ENCODE peak calls at places on chromosomes 11 and 22, in seven cellular contexts. R, G, C, S, X, B and A are unnamed samples.
A peak's percentile ranks its signal among the peaks of the same experiment; 100 is the strongest.

GRCh38 chr11:60514055-60514454 is 1.1 kb upstream of the MS4A13 start:
- DNase-seq in R (no peak), G (no peak), C (no peak), S (no peak), X (no peak), B (no peak), A (no peak)

GRCh38 chr22:40055143-40055926 is 60.6 kb downstream of the FAM83F start:
- DNase-seq in R (no peak), G (peak; percentile 40), C (no peak), S (no peak), X (no peak), B (peak; percentile 69), A (no peak)

GRCh38 chr22:17724241-17724640 is 50.0 kb downstream of the BID start:
- DNase-seq in R (no peak), G (no peak), C (no peak), S (no peak), X (no peak), B (no peak), A (no peak)

GRCh38 chr22:24325105-24325757 is 54.6 kb downstream of the SPECC1L start:
- DNase-seq in R (no peak), G (peak; percentile 62), C (peak; percentile 49), S (peak; percentile 70), X (peak; percentile 42), B (peak; percentile 37), A (peak; percentile 87)

GRCh38 chr22:43200555-43200954 is 13.6 kb upstream of the TTLL12 start:
- DNase-seq in R (no peak), G (no peak), C (no peak), S (no peak), X (no peak), B (no peak), A (no peak)

GRCh38 chr22:40609216-40609615 is 27.3 kb downstream of the MRTFA start:
- DNase-seq in R (no peak), G (no peak), C (no peak), S (no peak), X (no peak), B (no peak), A (no peak)

GRCh38 chr22:17198188-17199130 is 20.8 kb downstream of the ADA2 start:
- DNase-seq in R (no peak), G (no peak), C (no peak), S (no peak), X (no peak), B (peak; percentile 35), A (no peak)

GRCh38 chr11:95239871-95240648 is 9.1 kb upstream of the SESN3 start:
- DNase-seq in R (no peak), G (no peak), C (no peak), S (no peak), X (no peak), B (no peak), A (no peak)

GRCh38 chr11:67631853-67632174 is 2.1 kb upstream of the NUDT8 start:
- DNase-seq in R (no peak), G (no peak), C (no peak), S (no peak), X (no peak), B (no peak), A (no peak)

GRCh38 chr11:119403021-119403420 is 20.0 kb downstream of the THY1 start:
- DNase-seq in R (no peak), G (no peak), C (no peak), S (no peak), X (no peak), B (no peak), A (no peak)

GRCh38 chr11:118662401-118663271 is 16.8 kb downstream of the TREH start:
- DNase-seq in R (no peak), G (no peak), C (no peak), S (no peak), X (no peak), B (no peak), A (no peak)

GRCh38 chr11:112748713-112749481 is 212.3 kb upstream of the NCAM1 start:
- DNase-seq in R (no peak), G (no peak), C (no peak), S (no peak), X (peak; percentile 57), B (no peak), A (no peak)

GRCh38 chr22:38462960-38463784 is 4.7 kb upstream of the KDELR3 start:
- DNase-seq in R (no peak), G (no peak), C (peak; percentile 77), S (no peak), X (no peak), B (peak; percentile 77), A (no peak)

GRCh38 chr11:78318321-78318720 is 99.3 kb downstream of the GAB2 start:
- DNase-seq in R (no peak), G (no peak), C (no peak), S (no peak), X (peak; percentile 43), B (no peak), A (no peak)

GRCh38 chr11:11472096-11472495 is 119.0 kb upstream of the CSNK2A3 start:
- DNase-seq in R (no peak), G (no peak), C (no peak), S (no peak), X (no peak), B (no peak), A (peak; percentile 43)

GRCh38 chr11:2794419-2794795 is 91.2 kb downstream of the CDKN1C start:
- DNase-seq in R (no peak), G (no peak), C (no peak), S (no peak), X (no peak), B (no peak), A (peak; percentile 70)

GRCh38 chr11:2570211-2570811 is 125.5 kb downstream of the KCNQ1 start:
- DNase-seq in R (no peak), G (no peak), C (no peak), S (no peak), X (no peak), B (no peak), A (no peak)

GRCh38 chr11:94201004-94201465 is 72.4 kb downstream of the PANX1 start:
- DNase-seq in R (no peak), G (no peak), C (peak; percentile 94), S (peak; percentile 85), X (no peak), B (no peak), A (no peak)

GRCh38 chr11:87425391-87425790 is 387.7 kb downstream of the TMEM135 start:
- DNase-seq in R (no peak), G (no peak), C (no peak), S (no peak), X (no peak), B (no peak), A (no peak)

GRCh38 chr11:73239111-73239521 is 21.0 kb downstream of the P2RY2 start:
- DNase-seq in R (no peak), G (no peak), C (no peak), S (no peak), X (no peak), B (no peak), A (no peak)

GRCh38 chr22:30335236-30335635 is 8.5 kb upstream of the TBC1D10A start:
- DNase-seq in R (no peak), G (no peak), C (no peak), S (no peak), X (no peak), B (no peak), A (no peak)

GRCh38 chr11:113967361-113967760 is 7.5 kb upstream of the HTR3A start:
- DNase-seq in R (no peak), G (no peak), C (no peak), S (no peak), X (no peak), B (no peak), A (no peak)

GRCh38 chr22:36510966-36511881 is 4.4 kb upstream of the FOXRED2 start:
- DNase-seq in R (no peak), G (no peak), C (peak; percentile 54), S (peak; percentile 55), X (peak; percentile 62), B (peak; percentile 56), A (peak; percentile 55)
- TF ChIP-seq MAX in R (no peak), G (no peak), C (no peak), S (no peak), X (no peak), B (no peak), A (no peak)

GRCh38 chr11:12989428-12990242 is 19.5 kb upstream of the RASSF10 start:
- DNase-seq in R (no peak), G (no peak), C (no peak), S (no peak), X (no peak), B (peak; percentile 97), A (peak; percentile 57)
- H3K4me3 ChIP-seq in R (no peak overlapping the region), G (no peak overlapping the region), C (no peak overlapping the region), S (no peak overlapping the region), X (no peak overlapping the region), B (peak overlapping the region; percentile 51), A (no peak overlapping the region)

GRCh38 chr11:131898872-131899400 is 528.5 kb downstream of the NTM start:
- DNase-seq in R (no peak), G (no peak), C (no peak), S (no peak), X (no peak), B (no peak), A (no peak)

GRCh38 chr11:131895865-131896264 is 525.5 kb downstream of the NTM start:
- DNase-seq in R (no peak), G (no peak), C (no peak), S (no peak), X (no peak), B (no peak), A (no peak)

GRCh38 chr11:131897976-131898375 is 527.6 kb downstream of the NTM start:
- DNase-seq in R (no peak), G (no peak), C (no peak), S (no peak), X (no peak), B (no peak), A (no peak)

GRCh38 chr11:131897247-131897646 is 526.8 kb downstream of the NTM start:
- DNase-seq in R (no peak), G (no peak), C (no peak), S (no peak), X (no peak), B (no peak), A (no peak)

GRCh38 chr11:131899954-131900580 is 529.7 kb downstream of the NTM start:
- DNase-seq in R (no peak), G (no peak), C (no peak), S (no peak), X (peak; percentile 39), B (no peak), A (no peak)
- TF ChIP-seq MAX in R (no peak), G (no peak), C (no peak), S (no peak), X (no peak), B (no peak), A (no peak)

GRCh38 chr22:45316796-45317526 is 7.2 kb downstream of the FAM118A start:
- DNase-seq in R (no peak), G (no peak), C (peak; percentile 49), S (no peak), X (no peak), B (no peak), A (no peak)

GRCh38 chr22:45314054-45314721 is 4.5 kb downstream of the FAM118A start:
- DNase-seq in R (no peak), G (no peak), C (peak; percentile 32), S (no peak), X (peak; percentile 79), B (peak; percentile 91), A (peak; percentile 57)

GRCh38 chr22:45312856-45313255 is 3.1 kb downstream of the FAM118A start:
- DNase-seq in R (no peak), G (no peak), C (no peak), S (no peak), X (no peak), B (no peak), A (no peak)

GRCh38 chr22:45312415-45312814 is 2.7 kb downstream of the FAM118A start:
- DNase-seq in R (no peak), G (no peak), C (no peak), S (no peak), X (no peak), B (no peak), A (no peak)

GRCh38 chr22:45314789-45315188 is 5.1 kb downstream of the FAM118A start:
- DNase-seq in R (no peak), G (no peak), C (no peak), S (no peak), X (no peak), B (peak; percentile 74), A (no peak)
- H3K4me3 ChIP-seq in R (no peak overlapping the region), G (no peak overlapping the region), C (no peak overlapping the region), S (no peak overlapping the region), X (no peak overlapping the region), B (peak overlapping the region; percentile 34), A (no peak overlapping the region)